ENCODE peak calls at places on chromosomes 1 and 21, in five cellular contexts. Q is tibial artery; S is Peyer's patch; H is CD4-positive, CD25-positive, alpha-beta regulatory T cell; N is pancreas. A is an unnamed sample. For H3K9me3, the result is how much of the 10 kb centered on the place peaks cover.

GRCh38 chr1:54377040-54377691 is 29.0 kb downstream of the SSBP3 start:
- DNase-seq in Q (no peak), S (no peak), H (peak), N (no peak), A (no peak)

GRCh38 chr1:18373151-18373550 is 107.6 kb upstream of the KLHDC7A start:
- DNase-seq in Q (no peak), S (no peak), H (no peak), N (no peak), A (no peak)

GRCh38 chr1:224258351-224258750 is 71.6 kb downstream of the NVL start:
- DNase-seq in Q (no peak), S (no peak), H (no peak), N (no peak), A (no peak)

GRCh38 chr1:225655509-225656258 is 2.8 kb upstream of the ENAH start:
- DNase-seq in Q (peak), S (no peak), H (no peak), N (no peak), A (no peak)

GRCh38 chr1:24416666-24417391 is 1.2 kb downstream of the NIPAL3 start:
- DNase-seq in Q (no peak), S (peak), H (peak), N (no peak), A (peak)

GRCh38 chr21:35562876-35563275 is 497.4 kb downstream of the SETD4 start:
- DNase-seq in Q (no peak), S (no peak), H (no peak), N (no peak), A (no peak)

GRCh38 chr1:1283821-1284220 is 3.6 kb downstream of the SCNN1D start:
- DNase-seq in Q (no peak), S (no peak), H (no peak), N (no peak), A (no peak)

GRCh38 chr1:9721606-9722377 is 70.3 kb downstream of the PIK3CD start:
- DNase-seq in Q (no peak), S (peak), H (peak), N (no peak), A (peak)

GRCh38 chr1:15723631-15724246 is 12.3 kb upstream of the SLC25A34 start:
- DNase-seq in Q (no peak), S (no peak), H (no peak), N (no peak), A (no peak)

GRCh38 chr1:185646202-185646683 is 87.9 kb upstream of the HMCN1 start:
- DNase-seq in Q (peak), S (no peak), H (peak), N (no peak), A (no peak)

GRCh38 chr1:119316870-119317416 is 51.6 kb upstream of the HAO2 start:
- DNase-seq in Q (no peak), S (no peak), H (no peak), N (no peak), A (no peak)

GRCh38 chr1:199010933-199011332 is 372.1 kb downstream of the PTPRC start:
- DNase-seq in Q (no peak), S (no peak), H (no peak), N (no peak), A (no peak)

GRCh38 chr1:17696417-17697301 is 58.5 kb upstream of the ACTL8 start:
- DNase-seq in Q (no peak), S (no peak), H (no peak), N (no peak), A (no peak)

GRCh38 chr21:37322084-37322483 is 44.5 kb upstream of the DYRK1A start:
- DNase-seq in Q (no peak), S (no peak), H (no peak), N (no peak), A (no peak)

GRCh38 chr21:35232545-35233176 is 183.6 kb upstream of the RUNX1 start:
- DNase-seq in Q (no peak), S (no peak), H (no peak), N (no peak), A (no peak)

GRCh38 chr1:29912413-29912812 is 676.1 kb downstream of the PTPRU start:
- DNase-seq in Q (no peak), S (no peak), H (peak), N (no peak), A (no peak)

GRCh38 chr1:67534627-67535065 is 104.4 kb upstream of the SERBP1 start:
- DNase-seq in Q (no peak), S (no peak), H (no peak), N (no peak), A (no peak)

GRCh38 chr1:40899230-40899870 is 37.2 kb upstream of the CITED4 start:
- DNase-seq in Q (no peak), S (no peak), H (no peak), N (no peak), A (no peak)

GRCh38 chr1:9371391-9371935 is 78.8 kb downstream of the SPSB1 start:
- DNase-seq in Q (peak), S (no peak), H (no peak), N (no peak), A (no peak)

GRCh38 chr1:202965441-202965821 is 1.6 kb downstream of the CYB5R1 start:
- DNase-seq in Q (no peak), S (no peak), H (no peak), N (no peak), A (no peak)

GRCh38 chr1:8116892-8117262 is 90.8 kb upstream of the ERRFI1 start:
- DNase-seq in Q (peak), S (no peak), H (no peak), N (no peak), A (no peak)

GRCh38 chr21:31136891-31137290 is 98.6 kb upstream of the KRTAP19-8 start:
- DNase-seq in Q (no peak), S (no peak), H (no peak), N (no peak), A (no peak)

GRCh38 chr1:215523128-215523861 is 43.8 kb upstream of the KCTD3 start:
- DNase-seq in Q (no peak), S (no peak), H (no peak), N (no peak), A (no peak)

GRCh38 chr1:240173836-240174235 is 82.2 kb downstream of the FMN2 start:
- DNase-seq in Q (no peak), S (no peak), H (no peak), N (no peak), A (no peak)

GRCh38 chr1:231206856-231207255 is 34.2 kb upstream of the GNPAT start:
- DNase-seq in Q (no peak), S (no peak), H (no peak), N (no peak), A (no peak)

GRCh38 chr1:225539069-225539468 is 111.2 kb upstream of the LBR start:
- DNase-seq in Q (no peak), S (no peak), H (no peak), N (no peak), A (no peak)

GRCh38 chr21:27681841-27682240 is 715.0 kb upstream of the ADAMTS5 start:
- DNase-seq in Q (no peak), S (no peak), H (no peak), N (no peak), A (no peak)
- H3K9me3 ChIP-seq in Q (under half), S (under half), H (under half), N (under half), A (under half)

DNA sequence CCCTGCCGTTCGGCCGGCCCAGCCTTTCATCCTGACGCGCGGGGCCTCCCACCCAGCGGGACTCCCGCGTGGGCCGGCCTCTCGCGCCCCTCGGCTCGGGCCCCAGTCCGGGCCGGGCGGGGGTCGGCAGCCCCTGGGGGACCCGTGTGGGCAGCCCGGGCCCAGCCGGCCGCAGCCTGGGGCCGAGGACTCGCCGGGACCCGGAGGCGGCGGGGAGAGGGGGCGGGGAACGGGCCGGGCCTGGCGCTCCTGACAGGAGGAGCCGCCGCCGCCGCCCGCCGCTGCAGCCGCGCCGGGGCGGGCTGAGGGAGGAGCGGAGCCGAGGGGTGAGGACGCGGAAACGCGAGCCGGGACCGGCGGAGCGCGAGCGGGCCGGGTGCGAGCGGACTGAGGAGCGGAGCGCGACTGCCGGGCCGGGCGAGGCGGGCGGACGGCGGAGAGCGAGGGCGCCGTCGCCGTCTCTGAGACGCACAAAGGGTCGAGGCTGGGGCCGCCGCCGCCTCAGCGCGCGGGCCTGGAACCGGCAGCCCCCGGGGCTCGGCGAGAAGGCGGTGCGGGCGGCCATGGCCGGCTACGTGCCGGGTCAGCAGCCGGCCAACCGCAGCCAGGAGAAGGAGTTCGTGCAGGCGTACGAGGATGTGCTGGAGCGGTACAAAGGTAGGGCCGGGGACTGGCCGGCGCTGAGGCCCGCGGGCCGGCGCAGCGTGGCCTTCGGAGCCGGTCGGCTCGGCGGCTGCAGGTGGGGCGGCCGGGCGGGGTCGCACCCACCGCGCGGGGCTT is 79.1 kb downstream of the NDUFS5 start:
- DNase-seq in Q (peak), S (peak), H (peak), N (peak), A (peak)
- H3K9me3 ChIP-seq in Q (under half), S (under half), H (under half), N (under half), A (under half)

DNA sequence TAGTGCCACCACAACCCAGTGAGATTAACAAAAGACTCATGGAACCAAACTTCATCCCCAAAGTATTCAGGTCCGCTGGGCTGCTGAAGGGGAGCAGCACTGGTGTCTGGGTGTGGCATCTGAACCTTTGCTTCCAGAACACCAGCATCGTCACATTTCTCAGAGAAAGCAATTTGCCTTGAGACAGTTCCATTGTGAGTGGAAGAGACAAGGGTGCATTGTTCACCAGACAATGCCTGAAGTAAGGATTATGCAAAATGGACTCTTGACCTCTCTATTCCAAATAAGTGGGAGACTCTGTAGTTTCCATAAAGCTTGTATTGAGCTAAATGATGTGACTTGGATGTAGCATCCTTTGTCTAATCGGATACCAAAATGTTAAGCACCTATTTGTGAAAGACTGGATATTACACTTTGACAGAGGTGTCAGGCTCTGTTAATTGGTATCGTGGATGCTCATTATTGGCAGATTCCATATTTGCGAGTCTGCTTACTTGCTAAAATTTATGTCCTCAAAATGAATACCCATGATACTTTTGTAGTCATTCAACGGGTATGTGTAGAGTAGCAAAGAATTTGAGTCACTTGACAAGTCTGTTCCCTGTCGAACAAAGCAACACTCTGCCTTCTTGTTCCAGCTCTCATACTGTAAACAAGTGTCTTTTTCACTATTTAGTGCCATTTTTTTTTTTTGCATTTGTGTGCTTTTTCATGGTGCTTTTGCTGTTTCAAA is 75.6 kb downstream of the MRPS6 start:
- DNase-seq in Q (no peak), S (no peak), H (no peak), N (no peak), A (no peak)
- H3K9me3 ChIP-seq in Q (under half), S (under half), H (under half), N (under half), A (under half)

DNA sequence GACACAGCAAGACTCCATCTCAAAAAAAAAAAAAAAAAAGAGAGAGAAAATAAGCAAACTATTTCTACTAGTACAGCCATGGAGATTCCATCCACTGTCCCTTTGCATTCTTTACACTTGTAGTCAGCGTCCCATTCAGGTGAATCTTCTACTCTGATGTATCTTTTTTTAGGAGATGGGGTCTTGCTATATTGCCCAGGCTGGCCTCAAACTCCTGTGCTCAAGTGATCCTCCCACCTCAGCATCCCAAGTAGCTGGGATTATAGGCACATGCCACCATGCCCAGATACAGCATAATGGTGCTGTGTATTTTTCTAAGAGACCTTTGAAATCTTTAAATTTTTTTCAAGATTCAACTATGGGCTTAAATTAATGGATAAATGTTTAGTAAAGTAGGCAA is 8.1 kb upstream of the CENPL start:
- DNase-seq in Q (no peak), S (no peak), H (no peak), N (no peak), A (no peak)
- H3K9me3 ChIP-seq in Q (under half), S (under half), H (under half), N (under half), A (under half)

GRCh38 chr1:4029376-4029775 is 129.3 kb upstream of the C1orf174 start:
- DNase-seq in Q (no peak), S (no peak), H (no peak), N (no peak), A (no peak)
- H3K9me3 ChIP-seq in Q (under half), S (under half), H (under half), N (under half), A (under half)

GRCh38 chr1:4675454-4676186 is 21.2 kb downstream of the AJAP1 start:
- DNase-seq in Q (no peak), S (no peak), H (no peak), N (no peak), A (no peak)
- H3K9me3 ChIP-seq in Q (under half), S (under half), H (under half), N (under half), A (under half)